ENCODE peak calls at places on chromosomes 1 and 21, in four cellular contexts. A is mesenchymal stem cell, U is H9, J is IMR-90. L is an unnamed sample.

GRCh38 chr1:35925741-35926140 is 5.2 kb upstream of the AGO3 start:
- DNase-seq in A (no peak), U (no peak), J (peak), L (no peak)

GRCh38 chr1:29179641-29180184 is 2.0 kb downstream of the SRSF4 start:
- DNase-seq in A (peak), U (no peak), J (no peak), L (no peak)

GRCh38 chr1:58862728-58863385 is 79.0 kb upstream of the JUN start:
- DNase-seq in A (no peak), U (no peak), J (no peak), L (no peak)

GRCh38 chr1:201907621-201908020 is 18.9 kb downstream of the SHISA4 start:
- DNase-seq in A (no peak), U (no peak), J (no peak), L (no peak)

GRCh38 chr21:39452207-39452964 is 616 bp downstream of the SH3BGR start:
- DNase-seq in A (peak), U (no peak), J (peak), L (no peak)

GRCh38 chr1:228463559-228464455 is 23.4 kb upstream of the RNF187 start:
- DNase-seq in A (peak), U (peak), J (peak), L (no peak)

GRCh38 chr1:22471610-22472009 is 20.0 kb downstream of the ZBTB40 start:
- DNase-seq in A (no peak), U (no peak), J (no peak), L (no peak)

GRCh38 chr1:17570228-17570627 is 30.7 kb downstream of the ARHGEF10L start:
- DNase-seq in A (no peak), U (no peak), J (no peak), L (no peak)

GRCh38 chr1:94142022-94142421 is 21.1 kb upstream of the ABCA4 start:
- DNase-seq in A (no peak), U (no peak), J (peak), L (no peak)

GRCh38 chr1:247378334-247379073 is 37.5 kb upstream of the NLRP3 start:
- DNase-seq in A (no peak), U (no peak), J (no peak), L (no peak)

GRCh38 chr1:95229042-95229441 is 5.0 kb upstream of the RWDD3 start:
- DNase-seq in A (no peak), U (no peak), J (no peak), L (no peak)

GRCh38 chr1:119782541-119783338 is 14.0 kb upstream of the HMGCS2 start:
- DNase-seq in A (peak), U (no peak), J (no peak), L (no peak)

GRCh38 chr1:84742653-84743052 is 52.4 kb upstream of the SSX2IP start:
- DNase-seq in A (no peak), U (no peak), J (peak), L (no peak)

GRCh38 chr1:53014791-53015507 is 47.1 kb upstream of the PODN start:
- DNase-seq in A (peak), U (peak), J (peak), L (peak)

GRCh38 chr1:112983540-112984131 is 27.6 kb upstream of the SLC16A1 start:
- DNase-seq in A (no peak), U (no peak), J (no peak), L (no peak)

GRCh38 chr1:227370463-227371254 is 52.4 kb upstream of the CDC42BPA start:
- DNase-seq in A (peak), U (no peak), J (peak), L (no peak)

GRCh38 chr1:77281491-77282186 is at the start of gene AK5:
- DNase-seq in A (peak), U (peak), J (peak), L (peak)

GRCh38 chr1:54138994-54139393 is 13.8 kb downstream of the CDCP2 start:
- DNase-seq in A (no peak), U (no peak), J (no peak), L (no peak)

GRCh38 chr1:47894718-47895393 is 102.3 kb downstream of the TRABD2B start:
- DNase-seq in A (peak), U (peak), J (peak), L (no peak)

GRCh38 chr1:232952514-232953175 is 2.2 kb downstream of the NTPCR start:
- DNase-seq in A (peak), U (peak), J (peak), L (peak)

GRCh38 chr21:39363607-39364555 is 15.0 kb upstream of the HMGN1 start:
- DNase-seq in A (no peak), U (no peak), J (peak), L (no peak)

GRCh38 chr1:197915797-197916686 is 1.1 kb upstream of the LHX9 start:
- DNase-seq in A (peak), U (peak), J (peak), L (peak)

GRCh38 chr1:206895837-206896242 is 1.4 kb upstream of the IL24 start:
- DNase-seq in A (peak), U (no peak), J (peak), L (no peak)

GRCh38 chr1:154453155-154453554 is 48.0 kb downstream of the IL6R start:
- DNase-seq in A (no peak), U (no peak), J (no peak), L (no peak)

GRCh38 chr1:247212914-247213617 is 41.2 kb upstream of the ZNF124 start:
- DNase-seq in A (no peak), U (no peak), J (no peak), L (no peak)

GRCh38 chr1:111904478-111905218 is 84.8 kb downstream of the KCND3 start:
- DNase-seq in A (no peak), U (peak), J (peak), L (peak)

GRCh38 chr1:170296642-170297041 is 150.9 kb downstream of the NTMT2 start:
- DNase-seq in A (peak), U (no peak), J (peak), L (no peak)

GRCh38 chr1:156379420-156380165 is 10.6 kb downstream of the RHBG start:
- DNase-seq in A (peak), U (no peak), J (peak), L (no peak)

GRCh38 chr1:58290685-58291372 is 255.7 kb downstream of the OMA1 start:
- DNase-seq in A (peak), U (peak), J (peak), L (peak)

GRCh38 chr1:148372731-148373130 is 110.4 kb downstream of the PPIAL4G start:
- DNase-seq in A (peak), U (no peak), J (peak), L (no peak)

GRCh38 chr21:46060596-46061061 is 37.3 kb upstream of the COL6A2 start:
- DNase-seq in A (peak), U (no peak), J (peak), L (no peak)

GRCh38 chr1:187384504-187384903 is 555.8 kb downstream of the PLA2G4A start:
- DNase-seq in A (no peak), U (no peak), J (no peak), L (no peak)

GRCh38 chr1:59431566-59432294 is 134.8 kb downstream of the FGGY start:
- DNase-seq in A (no peak), U (no peak), J (no peak), L (no peak)

GRCh38 chr1:64013395-64013794 is 190.0 kb upstream of the UBE2U start:
- DNase-seq in A (no peak), U (no peak), J (no peak), L (no peak)

GRCh38 chr1:23742670-23743286 is 493 bp upstream of the ELOA start:
- DNase-seq in A (peak), U (peak), J (no peak), L (no peak)

GRCh38 chr1:41498391-41498790 is 13.9 kb upstream of the EDN2 start:
- DNase-seq in A (no peak), U (no peak), J (no peak), L (no peak)

GRCh38 chr1:53378932-53379661 is 51.2 kb upstream of the LRP8 start:
- DNase-seq in A (no peak), U (peak), J (no peak), L (no peak)

GRCh38 chr1:43831866-43832654 is 101.5 kb upstream of the ARTN start:
- DNase-seq in A (no peak), U (no peak), J (no peak), L (no peak)

GRCh38 chr21:45281411-45282282 is 6.0 kb downstream of the POFUT2 start:
- DNase-seq in A (no peak), U (peak), J (no peak), L (no peak)

GRCh38 chr1:245211035-245211749 is 56.4 kb downstream of the KIF26B start:
- DNase-seq in A (no peak), U (no peak), J (no peak), L (no peak)

GRCh38 chr1:25772692-25773245 is 27.2 kb upstream of the SELENON start:
- DNase-seq in A (no peak), U (no peak), J (no peak), L (no peak)

GRCh38 chr1:25770541-25771245 is 29.3 kb upstream of the SELENON start:
- DNase-seq in A (peak), U (no peak), J (no peak), L (no peak)

GRCh38 chr1:25773441-25774125 is 26.4 kb upstream of the SELENON start:
- DNase-seq in A (peak), U (no peak), J (peak), L (no peak)

GRCh38 chr1:25771246-25772114 is 28.5 kb upstream of the SELENON start:
- DNase-seq in A (peak), U (peak), J (peak), L (peak)

GRCh38 chr1:25772164-25772563 is 27.8 kb upstream of the SELENON start:
- DNase-seq in A (no peak), U (no peak), J (no peak), L (no peak)
- H3K18ac ChIP-seq in A (peak), U (no peak), J (no peak), L (peak)

GRCh38 chr1:9910425-9911178 is 533 bp upstream of the CTNNBIP1 start:
- DNase-seq in A (peak), U (peak), J (peak), L (peak)
- H3K14ac ChIP-seq in A (no peak), U (peak), J (peak), L (no peak)

GRCh38 chr21:36700295-36700960 is 1.5 kb downstream of the SIM2 start:
- DNase-seq in A (no peak), U (no peak), J (no peak), L (no peak)
- H3K18ac ChIP-seq in A (no peak), U (no peak), J (peak), L (peak)

DNA sequence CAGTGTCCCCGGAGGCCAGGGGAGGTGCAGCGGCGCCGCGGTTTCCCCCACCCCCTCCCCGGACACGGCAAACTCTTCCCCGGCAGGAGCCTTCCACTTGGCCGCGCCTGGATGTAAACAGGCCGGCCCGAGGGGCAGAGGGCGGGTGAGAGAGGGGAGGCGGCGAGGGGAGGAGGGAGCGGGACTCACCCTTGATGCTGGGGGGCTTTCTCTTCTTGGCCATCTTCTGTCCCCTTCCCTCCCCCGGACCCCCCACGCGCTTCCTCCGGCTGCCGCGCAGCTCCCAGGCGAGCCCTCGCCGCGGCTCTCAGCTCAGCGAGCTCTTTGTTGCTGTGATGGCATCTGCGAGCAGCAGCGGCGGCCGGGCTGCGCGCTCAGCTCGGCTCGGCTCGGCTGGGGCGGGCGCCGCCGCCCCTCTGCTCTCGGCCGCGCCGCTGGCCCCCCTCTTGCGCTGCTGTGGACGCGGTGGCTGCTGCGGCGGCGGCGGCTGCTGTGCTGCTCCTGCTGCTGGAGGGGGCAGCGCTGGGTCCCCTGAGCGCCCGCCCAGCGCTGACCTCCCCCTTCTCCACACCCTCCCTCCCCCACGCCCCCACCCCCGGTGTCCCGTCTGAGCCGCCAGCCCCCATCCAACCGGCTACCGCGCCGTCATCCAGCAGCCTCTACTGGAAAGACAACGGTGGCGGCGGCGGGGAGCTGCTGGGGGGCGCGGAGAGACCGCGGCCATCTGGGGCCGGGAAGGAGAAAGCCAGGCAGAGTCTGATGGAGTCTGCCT is 4.9 kb upstream of the SLC44A5 start:
- DNase-seq in A (peak), U (peak), J (peak), L (peak)
- H3K14ac ChIP-seq in A (no peak), U (no peak), J (no peak), L (no peak)

GRCh38 chr1:200337831-200338230 is 72.0 kb downstream of the ZNF281 start:
- DNase-seq in A (no peak), U (no peak), J (no peak), L (no peak)
- H3K18ac ChIP-seq in A (peak), U (no peak), J (peak), L (no peak)

GRCh38 chr1:234839663-234840062 is 229.7 kb upstream of the IRF2BP2 start:
- DNase-seq in A (no peak), U (no peak), J (no peak), L (no peak)
- H3K14ac ChIP-seq in A (no peak), U (no peak), J (peak), L (no peak)